ENCODE peak calls at places on chromosomes 5 and 9, in five cellular contexts. V, W, L, I and S are unnamed samples. For H3K4me1, the result is how much of the 10 kb centered on the place peaks cover.

GRCh38 chr9:98864257-98865180 is 57.0 kb downstream of the GALNT12 start:
- DNase-seq in W (no peak), V (no peak), I (no peak), L (peak), S (no peak)

GRCh38 chr5:136053336-136054121 is 24.7 kb downstream of the TGFBI start:
- DNase-seq in I (no peak), L (peak), W (peak), V (no peak), S (peak)

GRCh38 chr5:95102080-95102479 is 182.8 kb downstream of the MCTP1 start:
- DNase-seq in I (no peak), W (no peak), V (no peak), L (no peak), S (no peak)

GRCh38 chr9:135268981-135269380 is 181.5 kb downstream of the OLFM1 start:
- DNase-seq in V (peak), W (no peak), I (no peak), L (no peak), S (no peak)

GRCh38 chr5:84861306-84861705 is 476.6 kb upstream of the EDIL3 start:
- DNase-seq in V (no peak), I (no peak), L (no peak), W (no peak), S (no peak)

GRCh38 chr5:114898602-114899001 is 271.1 kb downstream of the TRIM36 start:
- DNase-seq in V (no peak), W (no peak), L (no peak), I (no peak), S (no peak)

GRCh38 chr5:107129051-107129450 is 541.7 kb downstream of the EFNA5 start:
- DNase-seq in L (no peak), V (no peak), W (no peak), I (no peak), S (no peak)

GRCh38 chr9:34386656-34387055 is 10.0 kb upstream of the MYORG start:
- DNase-seq in I (no peak), L (no peak), W (no peak), V (no peak), S (no peak)

GRCh38 chr9:91101598-91102168 is 260.0 kb downstream of the AUH start:
- DNase-seq in W (no peak), V (peak), I (no peak), L (no peak), S (no peak)

GRCh38 chr9:2290382-2290781 is 275.2 kb downstream of the SMARCA2 start:
- DNase-seq in I (no peak), W (no peak), L (no peak), V (no peak), S (no peak)

GRCh38 chr5:111997308-111998159 is 240.5 kb upstream of the NREP start:
- DNase-seq in V (no peak), L (no peak), I (no peak), W (no peak), S (no peak)

GRCh38 chr9:112863214-112863613 is 27.5 kb downstream of the SLC46A2 start:
- DNase-seq in I (peak), L (peak), W (no peak), V (no peak), S (peak)

GRCh38 chr5:137995077-137995746 is 37.7 kb downstream of the FAM13B start:
- DNase-seq in L (no peak), I (no peak), W (no peak), V (no peak), S (no peak)

GRCh38 chr9:137485343-137486140 is 26.4 kb upstream of the NSMF start:
- DNase-seq in V (no peak), L (no peak), I (no peak), W (peak), S (no peak)
- H3K4me1 ChIP-seq in V (under half), L (under half), I (under half), W (under half), S (under half)

DNA sequence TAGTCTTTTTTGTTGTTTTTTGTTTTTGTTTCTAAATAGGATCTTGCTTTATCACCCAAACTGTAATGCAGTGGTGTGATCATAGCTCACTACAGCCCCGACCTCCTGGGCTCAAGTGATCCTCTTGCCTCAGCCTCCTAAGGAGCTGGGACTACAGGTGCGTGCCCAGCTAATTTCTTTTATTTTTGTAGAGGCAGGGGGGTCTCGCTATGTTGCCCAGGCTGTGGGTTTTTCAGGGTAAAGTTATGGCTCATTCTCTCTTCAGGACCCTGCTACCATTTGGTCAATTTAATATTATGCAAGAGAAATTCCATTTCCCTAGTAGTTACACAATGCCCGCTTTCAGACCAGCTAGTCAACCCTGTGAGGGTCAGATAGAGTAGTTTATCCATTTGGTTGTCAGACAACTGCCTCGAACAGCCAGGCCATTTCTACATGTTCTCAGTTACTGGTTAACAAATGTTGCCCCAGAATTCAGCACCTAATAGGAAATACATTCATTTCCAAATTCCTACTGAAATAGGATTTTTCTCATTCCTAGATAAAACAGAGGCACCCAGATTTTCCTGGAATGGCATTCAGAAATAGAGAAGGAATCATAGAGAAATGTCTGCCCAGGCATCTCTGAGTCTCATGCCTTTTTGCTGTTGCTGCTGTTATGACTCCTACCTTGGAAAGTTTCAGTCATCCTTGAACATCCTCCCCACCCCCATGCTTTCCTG is 6.4 kb upstream of the GLIS3 start:
- DNase-seq in I (no peak), V (no peak), W (no peak), L (no peak), S (no peak)
- H3K27ac ChIP-seq in I (no peak), V (no peak), W (no peak), L (no peak), S (no peak)

DNA sequence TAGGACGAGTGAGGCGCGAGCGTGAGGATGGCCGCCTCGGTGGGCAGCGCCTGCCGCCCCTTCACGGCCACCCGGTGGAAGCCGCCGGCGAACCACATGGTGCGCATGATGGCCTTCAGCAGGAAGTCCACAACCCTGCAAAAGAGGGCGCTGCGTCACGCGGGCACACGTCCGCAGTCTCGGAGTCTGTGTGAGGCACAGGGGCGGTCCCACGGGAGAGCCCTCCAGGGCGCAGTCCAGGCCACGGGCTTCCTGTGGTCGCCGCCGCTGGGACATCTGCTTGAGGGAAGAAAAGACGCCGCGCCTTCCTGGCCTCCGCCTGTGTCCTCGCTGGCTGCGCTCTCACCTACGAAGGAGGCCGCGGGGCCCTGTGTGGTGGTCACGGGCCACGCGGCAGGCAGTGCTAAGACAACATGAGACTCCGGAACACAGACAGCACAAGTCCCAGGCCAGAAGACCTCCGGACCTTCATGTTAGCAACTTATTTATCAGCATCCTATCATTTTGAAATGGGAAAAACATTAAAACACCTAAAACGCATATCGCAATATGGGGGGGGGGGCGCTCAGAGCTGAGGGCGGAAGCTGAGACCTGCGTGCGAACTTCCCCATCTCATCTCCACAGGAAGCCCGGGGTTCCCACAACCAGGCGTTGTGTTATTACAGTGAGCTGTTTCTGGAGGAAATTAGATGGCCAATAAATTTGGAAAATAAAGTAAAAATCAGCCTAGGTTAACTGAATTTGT is 28.8 kb downstream of the LPCAT1 start:
- DNase-seq in V (no peak), L (no peak), W (peak), I (no peak), S (peak)
- H3K4me1 ChIP-seq in V (under half), L (under half), W (under half), I (under half), S (under half)

GRCh38 chr9:130895038-130895437 is 1.6 kb downstream of the QRFP start:
- DNase-seq in L (no peak), V (no peak), I (no peak), W (no peak), S (no peak)

GRCh38 chr9:130897105-130897751 is 616 bp upstream of the QRFP start:
- DNase-seq in L (no peak), V (no peak), I (no peak), W (no peak), S (no peak)

GRCh38 chr9:130895481-130896232 is 955 bp downstream of the QRFP start:
- DNase-seq in L (no peak), W (no peak), V (no peak), I (no peak), S (no peak)

GRCh38 chr9:130897848-130898551 is 1.4 kb upstream of the QRFP start:
- DNase-seq in L (no peak), I (no peak), W (no peak), V (peak), S (no peak)

GRCh38 chr9:130896233-130897012 is at the start of gene QRFP:
- DNase-seq in I (no peak), W (no peak), L (no peak), V (peak), S (no peak)
- H3K27ac ChIP-seq in I (no peak), W (no peak), L (no peak), V (no peak), S (no peak)

GRCh38 chr5:53133020-53133419 is 23.5 kb upstream of the MOCS2 start:
- DNase-seq in L (no peak), I (no peak), W (no peak), V (no peak), S (no peak)

GRCh38 chr5:53127107-53127506 is 17.6 kb upstream of the MOCS2 start:
- DNase-seq in L (no peak), V (no peak), I (no peak), W (no peak), S (no peak)

GRCh38 chr5:53126514-53126913 is 17.0 kb upstream of the MOCS2 start:
- DNase-seq in I (no peak), V (no peak), L (no peak), W (no peak), S (no peak)

GRCh38 chr5:53130206-53130605 is 20.6 kb upstream of the MOCS2 start:
- DNase-seq in I (no peak), W (no peak), L (no peak), V (no peak), S (no peak)

GRCh38 chr5:53128481-53128880 is 18.9 kb upstream of the MOCS2 start:
- DNase-seq in W (no peak), L (no peak), V (no peak), I (no peak), S (no peak)
- H3K4me1 ChIP-seq in W (under half), L (under half), V (under half), I (under half), S (under half)

DNA sequence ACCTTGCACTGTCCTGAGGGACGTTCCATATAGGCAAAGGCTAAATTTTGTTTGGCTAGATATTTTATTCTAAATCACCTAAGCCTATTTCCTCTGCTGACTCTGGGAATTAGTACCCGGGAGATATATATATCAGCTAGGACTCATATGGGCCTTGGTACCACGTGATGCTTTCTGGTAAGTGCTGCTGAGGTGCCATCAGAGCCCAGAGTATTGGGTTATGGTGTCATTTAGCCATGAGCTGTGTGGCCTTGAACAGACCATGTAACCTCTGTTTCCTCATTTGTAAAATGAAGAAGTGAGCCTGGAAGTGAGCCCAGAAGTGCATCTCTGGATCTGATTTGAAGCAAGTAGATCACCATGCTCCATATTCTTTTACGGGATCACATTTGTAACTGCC is 126.1 kb downstream of the GPBP1 start:
- DNase-seq in I (no peak), W (no peak), V (no peak), L (no peak), S (no peak)
- H3K27ac ChIP-seq in I (no peak), W (no peak), V (no peak), L (no peak), S (no peak)

GRCh38 chr5:43303242-43303641 is 10.0 kb downstream of the HMGCS1 start:
- DNase-seq in L (no peak), V (no peak), I (no peak), W (no peak), S (no peak)

GRCh38 chr5:43304520-43304919 is 8.7 kb downstream of the HMGCS1 start:
- DNase-seq in L (no peak), V (no peak), I (no peak), W (no peak), S (no peak)

GRCh38 chr5:43309657-43310056 is 3.6 kb downstream of the HMGCS1 start:
- DNase-seq in L (no peak), W (no peak), V (peak), I (no peak), S (no peak)

GRCh38 chr5:43309122-43309521 is 4.1 kb downstream of the HMGCS1 start:
- DNase-seq in W (no peak), L (no peak), V (no peak), I (no peak), S (no peak)

DNA sequence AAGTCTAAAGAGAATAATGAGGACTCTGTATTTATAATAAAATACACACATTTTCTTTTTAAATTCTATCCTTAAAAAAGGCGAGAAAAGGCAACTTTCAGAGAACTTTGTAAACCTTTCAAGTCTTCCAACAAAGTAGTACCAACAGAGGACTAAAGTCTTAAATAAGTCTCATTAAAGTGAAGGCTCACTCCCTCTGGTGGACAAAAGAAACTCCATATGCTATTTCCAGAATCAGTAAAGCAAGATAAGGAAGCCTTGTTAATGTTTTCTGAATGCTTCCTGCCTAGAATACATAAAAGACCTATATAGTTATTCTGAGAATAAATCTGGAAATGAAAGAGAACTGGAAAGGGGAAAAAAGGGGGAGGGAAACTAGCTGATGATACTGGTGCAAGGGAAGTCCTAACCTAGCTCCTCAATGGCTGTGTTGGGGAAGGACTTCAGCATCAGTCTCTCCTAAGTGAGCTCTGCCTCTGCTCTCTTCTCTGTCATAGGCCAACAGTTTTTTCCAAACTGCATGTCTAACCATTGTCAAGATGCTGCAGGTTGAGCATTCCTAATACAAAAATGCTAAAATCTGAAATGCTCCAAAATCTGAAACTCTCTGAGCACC is 7.2 kb downstream of the HMGCS1 start:
- DNase-seq in I (no peak), W (no peak), V (peak), L (no peak), S (no peak)
- H3K4me1 ChIP-seq in I (under half), W (under half), V (under half), L (under half), S (under half)